ENCODE peak calls at places on chromosomes 3 and 15, in four cellular contexts. F, R, U and D are unnamed samples.
A peak's percentile ranks its signal among the peaks of the same experiment; 100 is the strongest.

GRCh38 chr15:78129098-78130011 is 1.9 kb downstream of the CIB2 start:
- DNase-seq in F (no peak), R (no peak), U (no peak), D (no peak)

GRCh38 chr3:176948123-176948522 is 249.2 kb downstream of the TBL1XR1 start:
- DNase-seq in F (no peak), R (no peak), U (no peak), D (no peak)

GRCh38 chr15:56775632-56776031 is 42.3 kb upstream of the ZNF280D start:
- DNase-seq in F (no peak), R (peak; percentile 52), U (no peak), D (no peak)

GRCh38 chr15:59918994-59919951 is 84.8 kb upstream of the FOXB1 start:
- DNase-seq in F (no peak), R (no peak), U (no peak), D (no peak)

GRCh38 chr15:88400069-88400468 is 67.1 kb downstream of the MRPL46 start:
- DNase-seq in F (no peak), R (no peak), U (no peak), D (no peak)

GRCh38 chr3:159771865-159772611 is 216.6 kb upstream of the IL12A start:
- DNase-seq in F (no peak), R (no peak), U (no peak), D (no peak)

GRCh38 chr3:56115199-56115598 is 353.1 kb downstream of the ERC2 start:
- DNase-seq in F (no peak), R (no peak), U (no peak), D (no peak)

GRCh38 chr3:156787926-156788663 is 38.1 kb upstream of the LEKR1 start:
- DNase-seq in F (no peak), R (no peak), U (no peak), D (peak; percentile 9)

GRCh38 chr15:64426845-64427465 is 33.4 kb upstream of the ZNF609 start:
- DNase-seq in F (no peak), R (peak; percentile 26), U (no peak), D (no peak)

GRCh38 chr3:177602601-177603136 is 405.4 kb upstream of the TBL1XR1 start:
- DNase-seq in F (no peak), R (no peak), U (no peak), D (no peak)

GRCh38 chr15:96264351-96264798 is 66.1 kb upstream of the NR2F2 start:
- DNase-seq in F (no peak), R (peak; percentile 33), U (no peak), D (no peak)
- H3K4me1 ChIP-seq in F (peaks cover 11% of the 10 kb centered on the region), R (peaks cover 8% of the 10 kb centered on the region), U (peaks cover 2% of the 10 kb centered on the region), D (no peaks in the 10 kb centered on the region)

DNA sequence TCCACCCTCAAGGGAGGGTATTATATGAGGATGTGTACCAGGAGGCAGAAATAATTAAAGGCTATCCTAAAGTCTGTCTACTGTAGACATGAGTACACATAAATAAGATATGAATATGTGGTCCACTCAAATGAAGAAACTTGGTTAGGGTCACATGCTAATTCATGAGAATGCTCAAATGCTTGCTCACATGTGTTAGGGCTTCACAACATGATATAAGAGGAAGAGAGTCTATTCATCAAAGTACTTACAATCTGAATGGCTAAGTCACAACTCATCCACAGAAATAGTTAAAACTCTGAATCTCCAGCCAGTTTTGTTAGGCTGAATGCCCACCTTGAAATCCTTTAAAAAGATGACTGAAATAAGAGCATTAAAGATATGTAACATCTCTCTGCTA is 10.4 kb upstream of the TBC1D5 start:
- DNase-seq in F (no peak), R (no peak), U (no peak), D (no peak)
- H3K4me1 ChIP-seq in F (no peaks in the 10 kb centered on the region), R (peaks cover 38% of the 10 kb centered on the region), U (no peaks in the 10 kb centered on the region), D (no peaks in the 10 kb centered on the region)

GRCh38 chr3:158771018-158771350 is 30.9 kb upstream of the MFSD1 start:
- DNase-seq in F (no peak), R (no peak), U (no peak), D (no peak)
- H3K4me1 ChIP-seq in F (peaks cover 89% of the 10 kb centered on the region), R (peaks cover 20% of the 10 kb centered on the region), U (no peaks in the 10 kb centered on the region), D (no peaks in the 10 kb centered on the region)

GRCh38 chr3:52894756-52895155 is 2.6 kb downstream of the STIMATE start:
- DNase-seq in F (no peak), R (no peak), U (no peak), D (no peak)
- H3K4me1 ChIP-seq in F (peaks cover 62% of the 10 kb centered on the region), R (peaks cover 5% of the 10 kb centered on the region), U (no peaks in the 10 kb centered on the region), D (no peaks in the 10 kb centered on the region)

GRCh38 chr3:140467916-140468315 is 209.9 kb upstream of the TRIM42 start:
- DNase-seq in F (no peak), R (no peak), U (no peak), D (no peak)

GRCh38 chr3:140469491-140469890 is 208.4 kb upstream of the TRIM42 start:
- DNase-seq in F (no peak), R (no peak), U (no peak), D (no peak)

GRCh38 chr3:140467104-140467577 is 210.7 kb upstream of the TRIM42 start:
- DNase-seq in F (no peak), R (no peak), U (no peak), D (no peak)

GRCh38 chr3:140470211-140470610 is 207.7 kb upstream of the TRIM42 start:
- DNase-seq in F (no peak), R (no peak), U (peak; percentile 44), D (no peak)

GRCh38 chr3:140468407-140468806 is 209.5 kb upstream of the TRIM42 start:
- DNase-seq in F (no peak), R (no peak), U (no peak), D (no peak)
- H3K4me1 ChIP-seq in F (no peaks in the 10 kb centered on the region), R (no peaks in the 10 kb centered on the region), U (no peaks in the 10 kb centered on the region), D (peaks cover 13% of the 10 kb centered on the region)

GRCh38 chr3:133469140-133469731 is 69.4 kb downstream of the BFSP2 start:
- DNase-seq in F (no peak), R (no peak), U (no peak), D (no peak)
- H3K4me1 ChIP-seq in F (peaks cover 6% of the 10 kb centered on the region), R (peaks cover 58% of the 10 kb centered on the region), U (peaks cover 2% of the 10 kb centered on the region), D (peaks cover 3% of the 10 kb centered on the region)

GRCh38 chr3:37898424-37898823 is 36.7 kb downstream of the CTDSPL start:
- DNase-seq in F (no peak), R (no peak), U (no peak), D (no peak)

GRCh38 chr3:37899101-37899707 is 37.5 kb downstream of the CTDSPL start:
- DNase-seq in F (no peak), R (no peak), U (no peak), D (no peak)

GRCh38 chr3:37899711-37900306 is 38.1 kb downstream of the CTDSPL start:
- DNase-seq in F (no peak), R (no peak), U (no peak), D (no peak)

GRCh38 chr3:37897763-37898162 is 36.1 kb downstream of the CTDSPL start:
- DNase-seq in F (no peak), R (no peak), U (no peak), D (no peak)

GRCh38 chr3:37896775-37897174 is 35.1 kb downstream of the CTDSPL start:
- DNase-seq in F (no peak), R (no peak), U (no peak), D (no peak)
- H3K4me1 ChIP-seq in F (peaks cover 51% of the 10 kb centered on the region), R (no peaks in the 10 kb centered on the region), U (peaks cover 7% of the 10 kb centered on the region), D (no peaks in the 10 kb centered on the region)